ENCODE peak calls at places on chromosomes 12 and 14, in eight cellular contexts. N is H54; S is NCI-H510A; C is frontal cortex; G is non-pigmented ciliary epithelial cell; I is heart right ventricle; R is posterior cingulate gyrus; K is stimulated activated CD8-positive, alpha-beta memory T cell treated with anti-CD3 and anti-CD28 coated beads, Interleukin-15, amount 100 ng/mL, for 24 hours. Z is an unnamed sample.
A peak's percentile ranks its signal among the peaks of the same experiment; 100 is the strongest.

GRCh38 chr12:19799886-19800602 is 360.8 kb downstream of the AEBP2 start:
- DNase-seq in G (no peak), N (no peak), S (no peak), C (no peak), R (no peak), I (no peak), K (no peak), Z (no peak)

GRCh38 chr14:98163285-98163741 is 1108.7 kb downstream of the BCL11B start:
- DNase-seq in R (no peak), C (no peak), S (no peak), I (no peak), G (no peak), K (no peak), N (no peak), Z (no peak)

GRCh38 chr12:52183544-52183910 is 8.3 kb downstream of the KRT80 start:
- DNase-seq in C (no peak), G (no peak), I (no peak), S (no peak), K (no peak), N (no peak), R (no peak), Z (no peak)

GRCh38 chr12:481422-481821 is 21.7 kb downstream of the B4GALNT3 start:
- DNase-seq in K (no peak), R (no peak), S (peak; percentile 46), N (no peak), I (peak; percentile 75), C (no peak), G (no peak), Z (no peak)

GRCh38 chr12:100077367-100077766 is 65.3 kb downstream of the BLTP3B start:
- DNase-seq in N (no peak), C (no peak), S (no peak), R (no peak), G (no peak), I (no peak), K (no peak), Z (no peak)

GRCh38 chr14:22997676-22998323 is 12.1 kb downstream of the C14orf93 start:
- DNase-seq in C (no peak), G (no peak), N (no peak), I (no peak), S (no peak), K (no peak), R (no peak), Z (no peak)

GRCh38 chr12:128083132-128083729 is 183.7 kb upstream of the TMEM132C start:
- DNase-seq in S (no peak), K (no peak), C (no peak), N (no peak), G (no peak), I (no peak), R (no peak), Z (no peak)

GRCh38 chr14:58362798-58363412 is 32.8 kb upstream of the TOMM20L start:
- DNase-seq in K (no peak), N (no peak), G (no peak), I (no peak), C (no peak), S (no peak), R (no peak), Z (no peak)

GRCh38 chr14:76256545-76256944 is 104.8 kb downstream of the GPATCH2L start:
- DNase-seq in N (no peak), C (no peak), G (no peak), S (no peak), K (no peak), R (no peak), I (no peak), Z (no peak)

GRCh38 chr12:124862768-124863408 is 776 bp downstream of the SCARB1 start:
- DNase-seq in K (no peak), R (peak; percentile 71), I (no peak), S (no peak), N (no peak), C (no peak), G (no peak), Z (no peak)

GRCh38 chr14:32109676-32110075 is 32.6 kb downstream of the ARHGAP5 start:
- DNase-seq in K (no peak), S (no peak), R (no peak), N (no peak), C (no peak), I (no peak), G (peak; percentile 83), Z (peak; percentile 58)